ENCODE peak calls at places on chromosomes 13 and 19, in four cellular contexts. One of them, this sample, is unnamed.

GRCh38 chr19:45876411-45877197 is 9.3 kb downstream of the IRF2BP1 start:
- DNase-seq in gastrocnemius medialis: no peak
- DNase-seq in thoracic aorta: no peak
- DNase-seq in body of pancreas: peak
- DNase-seq in this sample: no peak

GRCh38 chr19:9847087-9847671 is 12.1 kb downstream of the PIN1 start:
- DNase-seq in body of pancreas: peak
- DNase-seq in gastrocnemius medialis: no peak
- DNase-seq in thoracic aorta: peak
- DNase-seq in this sample: no peak

GRCh38 chr13:97273341-97273831 is 51.3 kb downstream of the MBNL2 start:
- DNase-seq in thoracic aorta: no peak
- DNase-seq in gastrocnemius medialis: no peak
- DNase-seq in body of pancreas: no peak
- DNase-seq in this sample: no peak

GRCh38 chr13:79621902-79622301 is 140.9 kb downstream of the NDFIP2 start:
- DNase-seq in thoracic aorta: no peak
- DNase-seq in body of pancreas: no peak
- DNase-seq in gastrocnemius medialis: no peak
- DNase-seq in this sample: no peak

GRCh38 chr19:1690570-1691307 is 38.3 kb upstream of the TCF3 start:
- DNase-seq in thoracic aorta: no peak
- DNase-seq in gastrocnemius medialis: no peak
- DNase-seq in body of pancreas: peak
- DNase-seq in this sample: no peak

GRCh38 chr13:102091231-102091630 is 310.6 kb downstream of the FGF14 start:
- DNase-seq in body of pancreas: no peak
- DNase-seq in thoracic aorta: no peak
- DNase-seq in gastrocnemius medialis: no peak
- DNase-seq in this sample: no peak

GRCh38 chr13:90750021-90750420 is 597.5 kb upstream of the MIR17HG start:
- DNase-seq in thoracic aorta: no peak
- DNase-seq in gastrocnemius medialis: no peak
- DNase-seq in body of pancreas: no peak
- DNase-seq in this sample: no peak

GRCh38 chr13:75857291-75857690 is 221.2 kb downstream of the LMO7 start:
- DNase-seq in thoracic aorta: no peak
- DNase-seq in body of pancreas: no peak
- DNase-seq in gastrocnemius medialis: no peak
- DNase-seq in this sample: no peak

GRCh38 chr19:2047449-2048103 is 3.5 kb downstream of the MKNK2 start:
- DNase-seq in thoracic aorta: no peak
- DNase-seq in gastrocnemius medialis: peak
- DNase-seq in body of pancreas: peak
- DNase-seq in this sample: no peak

GRCh38 chr19:37975071-37975470 is 68.1 kb downstream of the SIPA1L3 start:
- DNase-seq in body of pancreas: no peak
- DNase-seq in thoracic aorta: no peak
- DNase-seq in gastrocnemius medialis: no peak
- DNase-seq in this sample: no peak

GRCh38 chr19:23409392-23410048 is 14.2 kb upstream of the ZNF91 start:
- DNase-seq in thoracic aorta: no peak
- DNase-seq in gastrocnemius medialis: no peak
- DNase-seq in body of pancreas: no peak
- DNase-seq in this sample: no peak

GRCh38 chr19:23404676-23405075 is 9.4 kb upstream of the ZNF91 start:
- DNase-seq in thoracic aorta: no peak
- DNase-seq in gastrocnemius medialis: no peak
- DNase-seq in body of pancreas: no peak
- DNase-seq in this sample: no peak

GRCh38 chr19:23403581-23404324 is 8.5 kb upstream of the ZNF91 start:
- DNase-seq in body of pancreas: peak
- DNase-seq in thoracic aorta: no peak
- DNase-seq in gastrocnemius medialis: no peak
- DNase-seq in this sample: no peak

GRCh38 chr19:23407597-23407996 is 12.3 kb upstream of the ZNF91 start:
- DNase-seq in gastrocnemius medialis: no peak
- DNase-seq in thoracic aorta: no peak
- DNase-seq in body of pancreas: no peak
- DNase-seq in this sample: no peak

DNA sequence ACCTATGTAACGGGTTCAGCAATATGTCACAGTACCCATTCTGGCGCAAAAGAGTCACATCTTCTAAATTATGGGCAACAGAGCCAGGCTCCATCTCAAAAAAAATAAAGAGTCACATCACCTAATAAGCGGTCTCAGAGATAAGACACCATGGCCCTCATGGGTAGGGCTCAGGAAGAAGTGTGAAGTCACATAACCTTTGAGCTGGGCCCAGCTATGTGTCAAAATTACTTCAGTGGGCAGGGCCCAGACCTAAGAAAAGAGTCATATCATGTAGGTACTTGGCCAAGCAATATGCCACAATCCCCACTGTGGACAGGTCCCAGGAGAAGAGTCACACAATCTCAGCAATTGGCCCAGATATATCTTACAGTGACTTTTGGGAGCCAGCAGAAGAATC is 11.4 kb upstream of the ZNF91 start:
- DNase-seq in thoracic aorta: no peak
- DNase-seq in gastrocnemius medialis: no peak
- DNase-seq in body of pancreas: no peak
- DNase-seq in this sample: no peak
- TF ChIP-seq CTCF in thoracic aorta: no peak
- TF ChIP-seq CTCF in gastrocnemius medialis: no peak
- TF ChIP-seq CTCF in body of pancreas: no peak
- TF ChIP-seq CTCF in this sample: no peak

GRCh38 chr13:65990684-65991083 is 1239.5 kb downstream of the PCDH9 start:
- DNase-seq in thoracic aorta: no peak
- DNase-seq in body of pancreas: no peak
- DNase-seq in gastrocnemius medialis: no peak
- DNase-seq in this sample: no peak

GRCh38 chr13:65985632-65986031 is 1244.5 kb downstream of the PCDH9 start:
- DNase-seq in gastrocnemius medialis: no peak
- DNase-seq in thoracic aorta: no peak
- DNase-seq in body of pancreas: no peak
- DNase-seq in this sample: no peak
- TF ChIP-seq CTCF in gastrocnemius medialis: no peak
- TF ChIP-seq CTCF in thoracic aorta: no peak
- TF ChIP-seq CTCF in body of pancreas: no peak
- TF ChIP-seq CTCF in this sample: no peak

DNA sequence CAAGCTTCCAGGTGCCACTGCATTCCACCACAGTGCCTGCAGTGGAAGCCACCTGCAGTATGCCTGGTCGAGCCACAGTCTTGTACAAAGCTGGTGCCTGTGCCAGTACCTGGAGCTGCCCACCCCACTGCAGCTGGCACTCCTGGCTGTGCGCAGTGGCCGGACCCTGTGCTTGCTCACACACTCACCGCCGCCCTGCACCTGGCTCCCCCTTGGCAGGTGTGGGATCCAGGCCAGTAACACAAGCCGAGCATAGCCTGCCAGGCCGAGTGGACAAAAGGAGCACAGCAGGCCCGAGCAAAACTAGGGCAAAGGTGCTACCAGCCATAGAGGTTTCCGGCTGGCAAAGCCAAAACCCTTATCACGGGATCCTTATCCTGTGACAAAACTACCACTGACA is 18.5 kb downstream of the UGGT2 start:
- DNase-seq in body of pancreas: peak
- DNase-seq in thoracic aorta: no peak
- DNase-seq in gastrocnemius medialis: no peak
- DNase-seq in this sample: no peak
- TF ChIP-seq CTCF in body of pancreas: no peak
- TF ChIP-seq CTCF in thoracic aorta: no peak
- TF ChIP-seq CTCF in gastrocnemius medialis: no peak
- TF ChIP-seq CTCF in this sample: no peak

GRCh38 chr19:41959056-41960053 is at the start of gene RABAC1:
- DNase-seq in gastrocnemius medialis: peak
- DNase-seq in thoracic aorta: peak
- DNase-seq in body of pancreas: peak
- DNase-seq in this sample: peak
- TF ChIP-seq CTCF in gastrocnemius medialis: no peak
- TF ChIP-seq CTCF in thoracic aorta: no peak
- TF ChIP-seq CTCF in body of pancreas: no peak
- TF ChIP-seq CTCF in this sample: no peak

DNA sequence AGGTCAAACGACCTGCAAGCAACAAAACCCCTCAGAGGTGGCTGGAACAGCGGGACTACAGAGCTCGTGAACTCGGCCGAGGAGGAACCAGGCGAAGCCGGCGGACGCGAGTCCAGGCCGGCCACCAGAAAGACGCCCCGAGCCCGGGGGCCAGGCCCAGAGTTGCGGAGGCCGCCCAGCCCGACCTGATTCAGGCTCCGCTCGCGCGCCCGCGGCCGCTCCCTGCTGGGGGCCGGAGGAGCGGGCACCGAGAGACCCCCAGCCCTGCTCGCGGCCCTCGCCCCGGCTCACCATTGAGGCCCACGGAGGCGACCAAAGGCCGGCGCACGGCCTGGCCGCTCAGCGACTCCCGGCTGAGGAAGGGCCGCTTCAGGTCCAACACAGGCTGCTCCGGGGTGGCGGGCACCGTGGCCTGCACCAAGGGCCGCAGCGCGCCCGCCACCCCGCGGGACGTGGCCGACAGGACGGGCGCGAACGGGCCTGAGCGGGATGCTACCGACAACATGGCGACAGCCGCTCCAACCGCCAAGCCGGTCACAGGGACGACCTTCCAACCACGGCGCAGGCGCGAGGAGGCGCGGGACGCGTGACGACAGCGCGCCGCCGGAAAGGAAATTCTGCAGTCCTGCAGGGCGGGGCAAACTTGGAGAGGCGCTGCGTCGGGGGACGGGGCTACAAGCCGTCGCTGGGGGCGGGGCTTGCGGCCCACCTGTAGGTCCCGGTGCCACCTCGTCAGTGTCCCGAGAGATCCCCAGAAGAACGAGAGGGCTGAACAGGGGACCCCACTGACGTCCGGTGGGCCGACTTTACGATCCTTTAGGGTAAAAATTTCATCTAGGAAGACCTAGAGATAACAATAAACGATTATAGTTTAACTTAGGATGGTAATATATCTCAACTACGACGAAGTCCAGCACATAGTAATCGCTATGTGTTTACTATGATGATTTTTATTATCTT is at the start of gene UQCRFS1:
- DNase-seq in body of pancreas: peak
- DNase-seq in gastrocnemius medialis: peak
- DNase-seq in thoracic aorta: peak
- DNase-seq in this sample: peak
- TF ChIP-seq CTCF in body of pancreas: no peak
- TF ChIP-seq CTCF in gastrocnemius medialis: no peak
- TF ChIP-seq CTCF in thoracic aorta: no peak
- TF ChIP-seq CTCF in this sample: no peak

GRCh38 chr19:8307965-8308866 is at the start of gene CD320:
- DNase-seq in gastrocnemius medialis: peak
- DNase-seq in thoracic aorta: peak
- DNase-seq in body of pancreas: peak
- DNase-seq in this sample: peak

GRCh38 chr19:8306235-8307054 is 1.7 kb downstream of the CD320 start:
- DNase-seq in body of pancreas: peak
- DNase-seq in gastrocnemius medialis: no peak
- DNase-seq in thoracic aorta: no peak
- DNase-seq in this sample: peak

GRCh38 chr19:8307400-8307964 is 676 bp downstream of the CD320 start:
- DNase-seq in gastrocnemius medialis: no peak
- DNase-seq in thoracic aorta: no peak
- DNase-seq in body of pancreas: no peak
- DNase-seq in this sample: no peak

GRCh38 chr19:8310342-8311055 is 2.3 kb upstream of the CD320 start:
- DNase-seq in body of pancreas: no peak
- DNase-seq in thoracic aorta: no peak
- DNase-seq in gastrocnemius medialis: no peak
- DNase-seq in this sample: no peak

GRCh38 chr19:8308891-8309291 is 733 bp upstream of the CD320 start:
- DNase-seq in gastrocnemius medialis: no peak
- DNase-seq in thoracic aorta: no peak
- DNase-seq in body of pancreas: peak
- DNase-seq in this sample: no peak
- TF ChIP-seq CTCF in gastrocnemius medialis: no peak
- TF ChIP-seq CTCF in thoracic aorta: no peak
- TF ChIP-seq CTCF in body of pancreas: no peak
- TF ChIP-seq CTCF in this sample: no peak

DNA sequence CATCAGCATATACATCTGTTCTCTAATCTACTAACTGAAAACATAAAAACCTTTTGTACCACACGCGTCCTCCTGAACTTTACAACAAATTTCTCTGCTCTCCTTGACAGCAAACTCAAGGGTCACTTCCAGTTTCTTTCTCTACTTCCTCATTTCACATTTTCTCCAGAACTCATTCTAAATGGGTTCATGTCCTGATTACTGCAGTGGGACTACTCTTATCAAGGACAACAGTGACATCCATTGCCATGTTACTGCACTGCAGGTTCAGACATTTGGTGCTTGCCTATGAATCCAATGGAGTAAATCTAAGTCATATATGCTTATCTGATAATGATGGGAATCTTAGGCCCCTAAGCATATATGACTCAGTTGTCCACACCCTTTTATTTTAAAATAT is 35.3 kb downstream of the FPR3 start:
- DNase-seq in gastrocnemius medialis: no peak
- DNase-seq in thoracic aorta: no peak
- DNase-seq in body of pancreas: no peak
- DNase-seq in this sample: no peak
- TF ChIP-seq CTCF in gastrocnemius medialis: no peak
- TF ChIP-seq CTCF in thoracic aorta: no peak
- TF ChIP-seq CTCF in body of pancreas: no peak
- TF ChIP-seq CTCF in this sample: no peak

GRCh38 chr19:3671680-3672574 is 28.3 kb downstream of the PIP5K1C start:
- DNase-seq in gastrocnemius medialis: no peak
- DNase-seq in thoracic aorta: no peak
- DNase-seq in body of pancreas: no peak
- DNase-seq in this sample: peak
- TF ChIP-seq CTCF in gastrocnemius medialis: no peak
- TF ChIP-seq CTCF in thoracic aorta: no peak
- TF ChIP-seq CTCF in body of pancreas: no peak
- TF ChIP-seq CTCF in this sample: no peak

DNA sequence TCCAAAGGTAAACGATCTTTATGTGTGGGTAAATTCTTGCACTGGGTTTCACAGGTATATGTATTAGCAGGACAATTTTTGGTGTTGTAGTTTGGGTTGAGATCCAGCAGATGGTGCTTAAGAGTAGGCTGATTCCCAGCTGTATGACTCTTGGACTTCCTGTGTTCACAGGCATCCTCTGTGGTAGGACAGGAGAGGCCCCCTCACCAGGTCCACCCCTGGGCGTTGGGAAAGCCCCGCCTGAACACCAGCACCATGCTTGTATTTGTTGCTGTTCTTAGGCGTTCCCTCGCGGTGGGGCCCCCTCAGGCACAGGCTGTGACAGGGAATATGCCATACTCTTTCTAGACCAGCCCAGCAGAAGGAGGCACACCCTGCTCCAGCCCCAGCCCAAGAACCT is 49.5 kb upstream of the PCDH17 start:
- DNase-seq in gastrocnemius medialis: no peak
- DNase-seq in body of pancreas: no peak
- DNase-seq in thoracic aorta: no peak
- DNase-seq in this sample: no peak
- TF ChIP-seq CTCF in gastrocnemius medialis: no peak
- TF ChIP-seq CTCF in body of pancreas: no peak
- TF ChIP-seq CTCF in thoracic aorta: no peak
- TF ChIP-seq CTCF in this sample: no peak

DNA sequence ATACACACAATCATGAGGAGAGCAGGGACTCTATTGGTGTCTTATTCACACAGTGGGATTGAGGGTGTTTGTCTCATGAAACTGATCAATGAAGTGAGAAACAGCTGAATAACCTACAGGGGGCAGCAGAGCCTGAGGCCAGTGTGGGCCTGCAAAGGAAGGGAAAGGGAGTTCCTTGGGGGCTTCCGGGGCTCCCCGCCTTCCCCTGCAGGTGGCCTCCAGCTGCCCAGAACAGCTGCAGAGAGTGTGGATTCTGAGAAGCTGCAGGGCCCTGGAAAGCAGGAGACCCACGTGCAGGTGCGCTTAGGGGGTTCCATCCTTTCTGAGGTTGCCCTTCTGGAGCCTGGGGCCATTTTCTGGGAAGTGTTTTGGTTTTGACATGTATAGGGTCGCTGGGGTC is 20.1 kb downstream of the ZNF763 start:
- DNase-seq in gastrocnemius medialis: no peak
- DNase-seq in body of pancreas: no peak
- DNase-seq in thoracic aorta: no peak
- DNase-seq in this sample: no peak
- TF ChIP-seq CTCF in gastrocnemius medialis: no peak
- TF ChIP-seq CTCF in body of pancreas: no peak
- TF ChIP-seq CTCF in thoracic aorta: no peak
- TF ChIP-seq CTCF in this sample: no peak